ENCODE peak calls at places on chromosomes 11 and 22, in five cellular contexts. R is frontal cortex; M is GM23248; C is Daoy; E is effector CD4-positive, alpha-beta T cell. D is an unnamed sample.

GRCh38 chr22:37414288-37414687 is 13.0 kb downstream of the ELFN2 start:
- DNase-seq in M (no peak), R (no peak), C (no peak), E (no peak), D (no peak)

GRCh38 chr22:47351836-47352579 is 589.6 kb downstream of the TBC1D22A start:
- DNase-seq in C (no peak), E (no peak), R (no peak), M (no peak), D (no peak)

GRCh38 chr11:129412501-129412900 is 36.9 kb downstream of the BARX2 start:
- DNase-seq in M (peak), R (no peak), E (no peak), C (no peak), D (no peak)

GRCh38 chr11:83511646-83512045 is 225.5 kb upstream of the CCDC90B start:
- DNase-seq in R (no peak), M (no peak), E (no peak), C (no peak), D (no peak)

GRCh38 chr11:10456519-10456918 is 1.5 kb downstream of the AMPD3 start:
- DNase-seq in C (no peak), E (no peak), R (no peak), M (peak), D (no peak)

GRCh38 chr11:72789493-72790131 is 4.2 kb downstream of the STARD10 start:
- DNase-seq in C (peak), M (peak), E (no peak), R (no peak), D (peak)

GRCh38 chr11:2940930-2941821 is 12.0 kb upstream of the PHLDA2 start:
- DNase-seq in R (no peak), E (no peak), M (peak), C (no peak), D (no peak)

GRCh38 chr22:33969052-33969451 is 48.8 kb upstream of the LARGE1 start:
- DNase-seq in R (no peak), E (no peak), M (no peak), C (peak), D (no peak)

GRCh38 chr22:30636226-30637077 is 871 bp downstream of the SLC35E4 start:
- DNase-seq in R (peak), M (peak), C (peak), E (no peak), D (no peak)

GRCh38 chr22:29308148-29308790 is 1.8 kb downstream of the GAS2L1 start:
- DNase-seq in C (no peak), M (no peak), R (no peak), E (no peak), D (no peak)

GRCh38 chr11:114366331-114367243 is 33.7 kb downstream of the C11orf71 start:
- DNase-seq in M (peak), E (no peak), C (peak), R (no peak), D (no peak)

GRCh38 chr11:71298016-71298550 is 45.7 kb upstream of the SHANK2 start:
- DNase-seq in C (no peak), M (no peak), R (no peak), E (no peak), D (no peak)

GRCh38 chr22:20013382-20013871 is 3.2 kb downstream of the ARVCF start:
- DNase-seq in M (peak), C (peak), R (no peak), E (no peak), D (peak)

GRCh38 chr11:130477646-130478203 is 29.3 kb downstream of the ADAMTS15 start:
- DNase-seq in R (no peak), E (no peak), M (peak), C (no peak), D (no peak)

GRCh38 chr11:76602431-76602861 is 68.1 kb downstream of the LRRC32 start:
- DNase-seq in R (no peak), E (no peak), C (peak), M (peak), D (no peak)

D was measured in D721Med.